ENCODE peak calls at places on chromosome 3, in four cellular contexts. D is prostate gland, G is GM23338, U is SK-N-SH. N is an unnamed sample.

GRCh38 chr3:152376351-152377183 is 107.8 kb downstream of the MBNL1 start:
- DNase-seq in D (no peak), U (no peak), G (no peak), N (peak; percentile 26)

GRCh38 chr3:184380210-184380626 is 364 bp downstream of the CHRD start:
- DNase-seq in G (peak; percentile 81), D (peak; percentile 33), U (peak; percentile 91), N (peak; percentile 65)

GRCh38 chr3:129460572-129460971 is 20.5 kb downstream of the IFT122 start:
- DNase-seq in D (no peak), U (no peak), G (no peak), N (no peak)

GRCh38 chr3:94234177-94234788 is 171.4 kb downstream of the NSUN3 start:
- DNase-seq in U (peak; percentile 31), D (peak; percentile 20), G (peak; percentile 70), N (no peak)

GRCh38 chr3:20080956-20081554 is 40.8 kb downstream of the KAT2B start:
- DNase-seq in D (peak; percentile 84), G (no peak), U (peak; percentile 50), N (peak; percentile 19)

GRCh38 chr3:37731895-37732294 is 129.8 kb upstream of the CTDSPL start:
- DNase-seq in D (no peak), G (no peak), U (no peak), N (no peak)

GRCh38 chr3:189041482-189042090 is 130.2 kb upstream of the TPRG1 start:
- DNase-seq in G (peak; percentile 91), U (peak; percentile 9), D (peak; percentile 19), N (peak; percentile 47)

GRCh38 chr3:127902486-127902885 is 12.5 kb upstream of the KBTBD12 start:
- DNase-seq in U (no peak), G (no peak), D (no peak), N (no peak)

GRCh38 chr3:64902991-64903390 is 215.2 kb upstream of the ADAMTS9 start:
- DNase-seq in D (no peak), G (no peak), U (no peak), N (no peak)

GRCh38 chr3:61733000-61733399 is 171.6 kb downstream of the PTPRG start:
- DNase-seq in G (no peak), D (no peak), U (no peak), N (no peak)

GRCh38 chr3:49199244-49199899 is 28.0 kb downstream of the KLHDC8B start:
- DNase-seq in D (peak; percentile 6), G (peak; percentile 96), U (peak; percentile 47), N (peak; percentile 74)

GRCh38 chr3:133821767-133822638 is 16.4 kb downstream of the SRPRB start:
- DNase-seq in U (no peak), D (no peak), G (peak; percentile 59), N (peak; percentile 58)

GRCh38 chr3:4765212-4765611 is 214.0 kb upstream of the BHLHE40 start:
- DNase-seq in D (no peak), G (no peak), U (no peak), N (no peak)

GRCh38 chr3:45164056-45164455 is 17.9 kb upstream of the CDCP1 start:
- DNase-seq in U (no peak), D (no peak), G (no peak), N (no peak)

GRCh38 chr3:42680256-42680655 is 5.1 kb upstream of the KLHL40 start:
- DNase-seq in D (no peak), U (no peak), G (no peak), N (no peak)

GRCh38 chr3:71245052-71245488 is 338.5 kb downstream of the FOXP1 start:
- DNase-seq in D (peak; percentile 16), U (no peak), G (peak; percentile 36), N (peak; percentile 24)

GRCh38 chr3:97495896-97496295 is 268.7 kb upstream of the ARL6 start:
- DNase-seq in U (no peak), G (no peak), D (no peak), N (no peak)

GRCh38 chr3:133742351-133743091 is 3.7 kb upstream of the TF start:
- DNase-seq in U (no peak), D (peak; percentile 31), G (no peak), N (no peak)

GRCh38 chr3:151400341-151400740 is 15.8 kb upstream of the P2RY12 start:
- DNase-seq in G (no peak), D (no peak), U (no peak), N (no peak)

GRCh38 chr3:107690522-107691138 is 167.9 kb downstream of the BBX start:
- DNase-seq in U (peak; percentile 35), G (peak; percentile 87), D (peak; percentile 33), N (no peak)

GRCh38 chr3:3552741-3553140 is 246.5 kb upstream of the LRRN1 start:
- DNase-seq in U (no peak), G (no peak), D (no peak), N (no peak)

GRCh38 chr3:157695586-157695985 is 192.4 kb upstream of the VEPH1 start:
- DNase-seq in U (no peak), G (no peak), D (no peak), N (no peak)

GRCh38 chr3:48919215-48920138 is 835 bp downstream of the ARIH2 start:
- DNase-seq in G (peak; percentile 66), D (peak; percentile 5), U (peak; percentile 81), N (peak; percentile 25)

GRCh38 chr3:44030690-44031344 is 210.9 kb upstream of the TOPAZ1 start:
- DNase-seq in U (no peak), D (no peak), G (no peak), N (no peak)

GRCh38 chr3:129439381-129439816 is 349 bp downstream of the MBD4 start:
- DNase-seq in U (no peak), D (peak; percentile 24), G (peak; percentile 71), N (peak; percentile 64)

GRCh38 chr3:15241341-15241740 is 35.3 kb downstream of the CAPN7 start:
- DNase-seq in D (no peak), G (peak; percentile 46), U (no peak), N (no peak)

GRCh38 chr3:187999821-188000220 is 154.1 kb upstream of the LPP start:
- DNase-seq in D (no peak), U (no peak), G (peak; percentile 16), N (no peak)

GRCh38 chr3:127744216-127744815 is 71.6 kb downstream of the ABTB1 start:
- DNase-seq in D (no peak), G (no peak), U (peak; percentile 49), N (no peak)

GRCh38 chr3:11553436-11554235 is 90.1 kb downstream of the VGLL4 start:
- DNase-seq in D (peak; percentile 78), G (no peak), U (no peak), N (no peak)

GRCh38 chr3:195999896-196000295 is 82.0 kb downstream of the TFRC start:
- DNase-seq in U (no peak), D (no peak), G (no peak), N (no peak)

GRCh38 chr3:65039754-65040210 is 352.0 kb upstream of the ADAMTS9 start:
- DNase-seq in U (no peak), G (no peak), D (no peak), N (no peak)

GRCh38 chr3:23455775-23456174 is 252.6 kb downstream of the UBE2E2 start:
- DNase-seq in D (no peak), G (no peak), U (no peak), N (no peak)

DNA sequence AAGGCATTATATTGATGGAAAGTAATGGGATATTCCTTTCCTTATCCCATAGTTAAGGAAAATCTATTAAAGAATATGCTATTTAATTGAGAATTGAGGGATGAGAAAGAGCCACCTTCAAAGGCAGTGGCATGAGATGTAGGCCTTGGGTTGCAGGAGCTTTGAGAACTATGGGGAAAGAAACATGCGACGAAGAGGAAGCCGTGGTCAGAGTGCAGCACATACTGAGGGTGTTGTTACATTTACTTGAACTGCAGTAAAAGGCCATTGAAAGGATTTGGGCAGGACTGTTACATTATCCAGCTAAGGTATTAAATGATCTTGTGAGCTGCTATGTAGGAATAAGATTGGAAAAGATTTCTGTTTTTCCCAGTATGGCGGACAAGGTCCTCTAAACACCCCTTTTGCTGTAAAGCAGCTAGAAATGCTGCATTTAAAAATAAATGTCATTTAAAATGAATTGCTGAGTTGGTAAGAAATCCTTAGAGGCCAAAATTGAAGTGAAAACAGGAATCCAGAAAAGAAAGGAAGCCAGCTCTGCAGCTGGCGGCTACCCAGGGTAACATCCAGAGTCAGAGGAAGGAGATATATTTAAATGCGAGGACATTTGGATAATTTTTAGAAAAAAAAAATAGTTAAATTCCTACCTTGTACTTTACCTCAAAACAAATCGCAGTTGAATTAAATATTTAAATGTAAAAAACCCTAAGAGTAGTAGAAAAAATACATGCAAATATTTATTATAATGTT is 61.7 kb downstream of the IL1RAP start:
- DNase-seq in D (no peak), U (no peak), G (no peak), N (no peak)
- TF ChIP-seq POLR2AphosphoS5 in D (no peak), U (no peak), G (no peak), N (no peak)

DNA sequence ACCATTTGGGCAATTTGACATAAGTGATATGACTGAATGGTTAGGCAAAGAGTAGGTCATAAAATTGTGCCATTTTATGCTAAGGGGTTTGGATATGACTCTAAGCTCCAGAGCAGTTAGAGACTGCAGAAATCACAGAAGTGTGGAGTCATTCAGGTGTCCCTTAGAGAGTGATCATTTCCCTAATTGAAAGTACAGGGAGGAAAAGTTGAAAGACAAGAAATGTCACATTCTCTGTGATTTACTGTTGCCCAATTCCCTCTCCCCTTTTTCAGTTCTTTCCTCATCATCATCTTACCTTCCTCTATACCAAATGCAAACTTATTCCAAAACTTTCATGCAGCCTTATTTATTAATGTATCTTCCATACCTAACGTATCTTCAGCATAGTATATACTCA is 2.7 kb upstream of the GOLGB1 start:
- DNase-seq in G (no peak), U (no peak), D (no peak), N (no peak)
- TF ChIP-seq CTCF in G (no peak), U (no peak), D (no peak), N (no peak)

DNA sequence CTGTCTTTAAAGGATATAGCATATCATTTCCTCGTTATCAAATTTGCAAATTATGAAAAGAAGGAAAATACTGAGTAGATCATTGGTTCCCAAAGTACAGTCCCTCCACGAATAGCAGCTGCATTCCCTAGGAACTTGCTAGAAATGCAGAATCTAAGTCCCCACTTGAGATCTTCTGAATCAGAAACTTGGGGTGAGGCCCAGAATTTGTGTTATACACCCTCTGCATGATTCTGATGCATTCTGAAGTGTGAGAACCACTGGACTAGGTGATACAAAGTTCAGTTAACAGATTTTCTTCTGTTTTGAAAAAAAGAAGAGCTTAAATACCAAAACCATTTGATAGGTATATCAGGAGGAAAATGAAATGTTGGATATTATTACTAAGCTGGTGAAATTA is 77.1 kb downstream of the SLC25A26 start:
- DNase-seq in G (no peak), D (no peak), U (no peak), N (no peak)
- H3K4me1 ChIP-seq in G (no peaks in the 10 kb centered on the region), D (no peaks in the 10 kb centered on the region), U (peaks cover 6% of the 10 kb centered on the region), N (peaks cover 23% of the 10 kb centered on the region)

GRCh38 chr3:124621498-124621897 is 108.8 kb upstream of the UMPS start:
- DNase-seq in D (no peak), U (peak; percentile 16), G (no peak), N (no peak)

GRCh38 chr3:124625084-124625483 is 105.2 kb upstream of the UMPS start:
- DNase-seq in D (no peak), U (no peak), G (no peak), N (no peak)

GRCh38 chr3:124617177-124617576 is 113.1 kb upstream of the UMPS start:
- DNase-seq in U (no peak), D (no peak), G (no peak), N (no peak)

GRCh38 chr3:124619887-124620599 is 110.2 kb upstream of the UMPS start:
- DNase-seq in U (no peak), G (no peak), D (no peak), N (no peak)

DNA sequence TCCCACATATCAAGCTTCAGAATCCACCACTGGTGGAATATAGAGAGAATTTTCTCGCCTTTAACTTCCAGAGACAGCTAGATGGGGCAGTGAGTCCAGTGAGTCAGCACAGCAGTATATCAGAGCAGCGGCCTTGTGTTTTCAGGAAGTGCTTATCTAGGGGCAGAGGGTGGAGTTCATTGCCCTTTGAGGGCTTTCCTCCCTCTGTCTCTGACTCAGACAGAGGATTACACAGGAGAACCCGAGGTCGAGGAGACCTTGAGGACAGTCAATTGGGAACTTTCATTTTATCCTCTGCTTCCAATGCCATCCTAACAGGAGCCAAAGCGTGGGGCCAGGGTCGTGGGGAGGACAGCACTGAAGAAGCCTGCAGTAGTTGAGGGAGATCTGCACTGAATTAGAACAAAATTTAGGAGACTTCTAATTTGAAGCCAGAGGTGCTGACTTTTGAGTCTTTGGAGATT is 109.6 kb upstream of the UMPS start:
- DNase-seq in U (no peak), G (no peak), D (no peak), N (peak; percentile 75)
- TF ChIP-seq POLR2AphosphoS5 in U (no peak), G (no peak), D (no peak), N (peak; percentile 64)